ENCODE peak calls at places on chromosomes 12 and 14, in nine cellular contexts. U, O, A, M, K, E, D, L and Q are unnamed samples.

GRCh38 chr12:13144266-13144828 is 40.9 kb upstream of the GSG1 start:
- DNase-seq in U (no peak), O (no peak), A (no peak), M (no peak), K (no peak), E (no peak), D (no peak), L (no peak), Q (no peak)

GRCh38 chr12:127888948-127889347 is 378.0 kb upstream of the TMEM132C start:
- DNase-seq in U (no peak), O (no peak), A (no peak), M (no peak), K (no peak), E (peak), D (no peak), L (no peak), Q (no peak)

GRCh38 chr14:36258241-36258640 is 62.2 kb downstream of the MBIP start:
- DNase-seq in U (no peak), O (no peak), A (no peak), M (no peak), K (no peak), E (no peak), D (no peak), L (no peak), Q (no peak)

GRCh38 chr12:112606611-112607366 is 184.8 kb upstream of the RPH3A start:
- DNase-seq in U (no peak), O (peak), A (no peak), M (no peak), K (no peak), E (no peak), D (no peak), L (no peak), Q (no peak)

GRCh38 chr12:17215754-17216153 is 609.8 kb upstream of the LMO3 start:
- DNase-seq in U (no peak), O (peak), A (no peak), M (no peak), K (no peak), E (no peak), D (no peak), L (no peak), Q (no peak)

GRCh38 chr12:95633049-95633545 is 81.8 kb upstream of the USP44 start:
- DNase-seq in U (no peak), O (peak), A (no peak), M (peak), K (peak), E (no peak), D (no peak), L (no peak), Q (no peak)

GRCh38 chr14:105326891-105327694 is 12.5 kb downstream of the PACS2 start:
- DNase-seq in U (no peak), O (no peak), A (no peak), M (no peak), K (no peak), E (no peak), D (no peak), L (peak), Q (no peak)

GRCh38 chr14:38496092-38496491 is 240.2 kb upstream of the CLEC14A start:
- DNase-seq in U (no peak), O (no peak), A (no peak), M (no peak), K (no peak), E (no peak), D (no peak), L (no peak), Q (no peak)

GRCh38 chr12:27709932-27710591 is 570 bp upstream of the MRPS35 start:
- DNase-seq in U (no peak), O (peak), A (no peak), M (peak), K (no peak), E (peak), D (no peak), L (no peak), Q (no peak)

GRCh38 chr14:72847721-72848120 is 46.2 kb downstream of the DPF3 start:
- DNase-seq in U (no peak), O (peak), A (no peak), M (no peak), K (no peak), E (no peak), D (no peak), L (no peak), Q (no peak)

GRCh38 chr14:80565001-80565400 is 353.7 kb upstream of the DIO2 start:
- DNase-seq in U (no peak), O (no peak), A (no peak), M (no peak), K (no peak), E (no peak), D (no peak), L (no peak), Q (no peak)

GRCh38 chr12:2396448-2396871 is 343.7 kb downstream of the CACNA1C start:
- DNase-seq in U (no peak), O (no peak), A (no peak), M (peak), K (no peak), E (peak), D (peak), L (no peak), Q (no peak)

GRCh38 chr14:77923131-77923933 is 123.4 kb downstream of the ADCK1 start:
- DNase-seq in U (no peak), O (no peak), A (no peak), M (no peak), K (no peak), E (no peak), D (no peak), L (peak), Q (no peak)

GRCh38 chr12:54579696-54580333 is 8.6 kb downstream of the PPP1R1A start:
- DNase-seq in U (peak), O (peak), A (peak), M (peak), K (peak), E (peak), D (peak), L (peak), Q (peak)

GRCh38 chr12:75087656-75088055 is 122.0 kb downstream of the KCNC2 start:
- DNase-seq in U (no peak), O (peak), A (no peak), M (no peak), K (no peak), E (no peak), D (no peak), L (no peak), Q (no peak)

GRCh38 chr12:64088431-64089349 is 133.4 kb downstream of the KICS2 start:
- DNase-seq in U (no peak), O (peak), A (peak), M (peak), K (peak), E (peak), D (peak), L (peak), Q (peak)

GRCh38 chr12:53044052-53044581 is 5.7 kb upstream of the TNS2 start:
- DNase-seq in U (no peak), O (no peak), A (no peak), M (no peak), K (no peak), E (peak), D (peak), L (peak), Q (peak)

GRCh38 chr12:10741836-10742235 is 18.7 kb upstream of the YBX3 start:
- DNase-seq in U (no peak), O (no peak), A (no peak), M (no peak), K (no peak), E (no peak), D (no peak), L (no peak), Q (no peak)

GRCh38 chr12:111467092-111467861 is 61.6 kb downstream of the SH2B3 start:
- DNase-seq in U (no peak), O (peak), A (no peak), M (no peak), K (no peak), E (no peak), D (no peak), L (no peak), Q (no peak)

GRCh38 chr14:68660495-68660894 is 132.4 kb downstream of the ZFP36L1 start:
- DNase-seq in U (no peak), O (no peak), A (no peak), M (no peak), K (no peak), E (no peak), D (peak), L (no peak), Q (peak)

GRCh38 chr12:120390540-120391120 is 21.7 kb upstream of the MSI1 start:
- DNase-seq in U (no peak), O (no peak), A (no peak), M (no peak), K (no peak), E (no peak), D (no peak), L (no peak), Q (no peak)

GRCh38 chr12:120230974-120231315 is 30.0 kb upstream of the RPLP0 start:
- DNase-seq in U (no peak), O (no peak), A (no peak), M (no peak), K (no peak), E (no peak), D (no peak), L (no peak), Q (no peak)

GRCh38 chr14:59664741-59665140 is 88.1 kb upstream of the CCDC175 start:
- DNase-seq in U (no peak), O (no peak), A (no peak), M (no peak), K (no peak), E (no peak), D (no peak), L (no peak), Q (no peak)

GRCh38 chr12:51216652-51217051 is 1.2 kb downstream of the POU6F1 start:
- DNase-seq in U (no peak), O (no peak), A (no peak), M (no peak), K (no peak), E (no peak), D (no peak), L (no peak), Q (peak)

GRCh38 chr12:34392741-34393085 is 370.4 kb downstream of the ALG10 start:
- DNase-seq in U (no peak), O (no peak), A (no peak), M (no peak), K (peak), E (no peak), D (peak), L (no peak), Q (peak)

GRCh38 chr12:68236421-68237059 is 10.9 kb upstream of the IL26 start:
- DNase-seq in U (no peak), O (no peak), A (no peak), M (no peak), K (no peak), E (no peak), D (no peak), L (no peak), Q (no peak)

GRCh38 chr12:114920828-114921579 is 237.0 kb upstream of the TBX3 start:
- DNase-seq in U (no peak), O (no peak), A (no peak), M (no peak), K (no peak), E (peak), D (no peak), L (no peak), Q (no peak)

GRCh38 chr12:124006582-124007170 is 33.7 kb downstream of the ZNF664 start:
- DNase-seq in U (no peak), O (no peak), A (no peak), M (no peak), K (no peak), E (no peak), D (no peak), L (no peak), Q (no peak)

GRCh38 chr12:3697311-3697870 is 55.5 kb downstream of the CRACR2A start:
- DNase-seq in U (no peak), O (no peak), A (no peak), M (no peak), K (no peak), E (no peak), D (no peak), L (no peak), Q (no peak)

GRCh38 chr14:88551094-88551870 is 3.5 kb downstream of the PTPN21 start:
- DNase-seq in U (peak), O (peak), A (no peak), M (peak), K (peak), E (peak), D (peak), L (peak), Q (peak)

GRCh38 chr14:61470954-61471279 is 149.5 kb downstream of the PRKCH start:
- DNase-seq in U (no peak), O (no peak), A (no peak), M (no peak), K (no peak), E (no peak), D (no peak), L (no peak), Q (no peak)

GRCh38 chr12:73598626-73599025 is 939.0 kb upstream of the ATXN7L3B start:
- DNase-seq in U (no peak), O (no peak), A (no peak), M (no peak), K (no peak), E (no peak), D (no peak), L (no peak), Q (no peak)
- TF ChIP-seq EP300 in U (no peak), O (no peak), A (no peak), M (no peak), K (no peak), E (no peak), D (no peak), L (no peak), Q (no peak)

GRCh38 chr12:690466-690865 is 27.2 kb upstream of the NINJ2 start:
- DNase-seq in U (no peak), O (no peak), A (no peak), M (no peak), K (no peak), E (no peak), D (no peak), L (no peak), Q (no peak)

GRCh38 chr12:681857-682256 is 18.6 kb upstream of the NINJ2 start:
- DNase-seq in U (no peak), O (no peak), A (no peak), M (no peak), K (no peak), E (no peak), D (no peak), L (no peak), Q (no peak)

GRCh38 chr12:684416-684815 is 21.2 kb upstream of the NINJ2 start:
- DNase-seq in U (no peak), O (no peak), A (no peak), M (no peak), K (no peak), E (no peak), D (no peak), L (no peak), Q (no peak)

GRCh38 chr12:685388-685787 is 22.1 kb upstream of the NINJ2 start:
- DNase-seq in U (no peak), O (peak), A (no peak), M (peak), K (no peak), E (no peak), D (no peak), L (no peak), Q (no peak)
- TF ChIP-seq EP300 in U (no peak), O (no peak), A (no peak), M (no peak), K (no peak), E (no peak), D (no peak), L (no peak), Q (no peak)

GRCh38 chr14:104202259-104203070 is 64.1 kb downstream of the KIF26A start:
- DNase-seq in U (no peak), O (no peak), A (no peak), M (peak), K (peak), E (no peak), D (no peak), L (peak), Q (no peak)
- TF ChIP-seq EP300 in U (no peak), O (no peak), A (no peak), M (no peak), K (no peak), E (no peak), D (no peak), L (no peak), Q (no peak)

GRCh38 chr14:101954501-101954900 is 9.9 kb upstream of the DYNC1H1 start:
- DNase-seq in U (no peak), O (no peak), A (no peak), M (no peak), K (no peak), E (no peak), D (no peak), L (no peak), Q (no peak)

GRCh38 chr14:101950516-101951215 is 13.7 kb upstream of the DYNC1H1 start:
- DNase-seq in U (peak), O (no peak), A (no peak), M (no peak), K (no peak), E (no peak), D (peak), L (no peak), Q (no peak)

GRCh38 chr14:101950100-101950499 is 14.3 kb upstream of the DYNC1H1 start:
- DNase-seq in U (no peak), O (no peak), A (no peak), M (no peak), K (no peak), E (no peak), D (peak), L (no peak), Q (no peak)

GRCh38 chr14:101955695-101956161 is 8.6 kb upstream of the DYNC1H1 start:
- DNase-seq in U (peak), O (no peak), A (no peak), M (no peak), K (no peak), E (no peak), D (no peak), L (no peak), Q (no peak)

GRCh38 chr14:101953151-101953550 is 11.2 kb upstream of the DYNC1H1 start:
- DNase-seq in U (no peak), O (no peak), A (no peak), M (no peak), K (no peak), E (no peak), D (peak), L (no peak), Q (peak)
- TF ChIP-seq EP300 in U (no peak), O (no peak), A (no peak), M (no peak), K (no peak), E (no peak), D (no peak), L (no peak), Q (no peak)

GRCh38 chr14:104293851-104294627 is 155.7 kb downstream of the KIF26A start:
- DNase-seq in U (peak), O (peak), A (no peak), M (peak), K (no peak), E (no peak), D (peak), L (no peak), Q (peak)

GRCh38 chr14:104294628-104294982 is 156.2 kb downstream of the KIF26A start:
- DNase-seq in U (no peak), O (no peak), A (no peak), M (peak), K (no peak), E (no peak), D (no peak), L (no peak), Q (peak)

GRCh38 chr14:104294983-104295680 is 156.7 kb downstream of the KIF26A start:
- DNase-seq in U (peak), O (no peak), A (no peak), M (peak), K (no peak), E (no peak), D (peak), L (no peak), Q (peak)

GRCh38 chr14:104292084-104292970 is 153.9 kb downstream of the KIF26A start:
- DNase-seq in U (no peak), O (no peak), A (no peak), M (peak), K (no peak), E (no peak), D (peak), L (no peak), Q (peak)

GRCh38 chr14:104293231-104293841 is 154.9 kb downstream of the KIF26A start:
- DNase-seq in U (peak), O (no peak), A (no peak), M (peak), K (no peak), E (no peak), D (peak), L (no peak), Q (peak)
- TF ChIP-seq EP300 in U (no peak), O (no peak), A (no peak), M (no peak), K (no peak), E (no peak), D (no peak), L (no peak), Q (no peak)

DNA sequence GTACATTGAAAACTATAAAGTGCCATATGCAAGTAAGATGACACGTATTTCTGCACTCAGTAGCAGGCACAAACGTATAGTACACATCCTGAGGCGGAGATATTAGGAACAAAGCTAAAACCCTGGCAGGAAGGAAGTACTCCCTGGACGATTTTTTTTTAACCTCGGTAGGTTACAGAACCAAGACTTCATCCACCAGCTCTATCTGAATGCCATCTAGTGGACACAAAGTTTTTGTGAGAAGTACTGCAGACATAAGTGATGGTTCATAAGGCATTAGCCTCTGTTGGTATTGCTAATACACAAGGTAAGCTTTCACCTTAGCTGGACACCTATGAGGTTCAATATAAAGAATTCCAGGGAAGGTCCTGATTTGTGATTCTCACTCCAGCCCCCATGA is 83.0 kb upstream of the CCDC196 start:
- DNase-seq in U (no peak), O (peak), A (no peak), M (no peak), K (no peak), E (no peak), D (no peak), L (no peak), Q (no peak)
- TF ChIP-seq EP300 in U (no peak), O (no peak), A (no peak), M (no peak), K (no peak), E (no peak), D (no peak), L (no peak), Q (no peak)